ENCODE peak calls at places on chromosomes 12 and 14, in six cellular contexts. One of them, this sample, is unnamed.

GRCh38 chr12:118874698-118875548 is 106.4 kb upstream of the SRRM4 start:
- DNase-seq in activated CD4-positive, CD25-positive, alpha-beta regulatory T cell treated with anti-CD3 and anti-CD28 coated beads, Interleukin-2, amount 50 U/mL, for 72 hours: no peak
- DNase-seq in NCI-H146: peak; percentile 81
- DNase-seq in dermis microvascular lymphatic vessel endothelial cell: no peak
- DNase-seq in activated gamma-delta T cell treated with anti-CD3 and anti-CD28 coated beads, Interleukin-2, amount 50 U/mL, for 16 hours: no peak
- DNase-seq in foreskin fibroblast: no peak
- DNase-seq in this sample: no peak

GRCh38 chr14:32345311-32345771 is 16.2 kb downstream of the AKAP6 start:
- DNase-seq in activated CD4-positive, CD25-positive, alpha-beta regulatory T cell treated with anti-CD3 and anti-CD28 coated beads, Interleukin-2, amount 50 U/mL, for 72 hours: no peak
- DNase-seq in NCI-H146: no peak
- DNase-seq in dermis microvascular lymphatic vessel endothelial cell: peak; percentile 7
- DNase-seq in activated gamma-delta T cell treated with anti-CD3 and anti-CD28 coated beads, Interleukin-2, amount 50 U/mL, for 16 hours: no peak
- DNase-seq in foreskin fibroblast: peak; percentile 42
- DNase-seq in this sample: no peak

GRCh38 chr14:24310666-24311604 is at the start of gene LTB4R:
- DNase-seq in activated CD4-positive, CD25-positive, alpha-beta regulatory T cell treated with anti-CD3 and anti-CD28 coated beads, Interleukin-2, amount 50 U/mL, for 72 hours: peak; percentile 73
- DNase-seq in NCI-H146: peak; percentile 88
- DNase-seq in dermis microvascular lymphatic vessel endothelial cell: peak; percentile 89
- DNase-seq in activated gamma-delta T cell treated with anti-CD3 and anti-CD28 coated beads, Interleukin-2, amount 50 U/mL, for 16 hours: peak; percentile 28
- DNase-seq in foreskin fibroblast: peak; percentile 90
- DNase-seq in this sample: peak; percentile 65

GRCh38 chr14:67620217-67620789 is 583 bp downstream of the ARG2 start:
- DNase-seq in activated CD4-positive, CD25-positive, alpha-beta regulatory T cell treated with anti-CD3 and anti-CD28 coated beads, Interleukin-2, amount 50 U/mL, for 72 hours: no peak
- DNase-seq in NCI-H146: peak; percentile 38
- DNase-seq in dermis microvascular lymphatic vessel endothelial cell: peak; percentile 31
- DNase-seq in activated gamma-delta T cell treated with anti-CD3 and anti-CD28 coated beads, Interleukin-2, amount 50 U/mL, for 16 hours: no peak
- DNase-seq in foreskin fibroblast: peak; percentile 49
- DNase-seq in this sample: no peak

GRCh38 chr12:88419794-88420193 is 160.5 kb downstream of the KITLG start:
- DNase-seq in activated CD4-positive, CD25-positive, alpha-beta regulatory T cell treated with anti-CD3 and anti-CD28 coated beads, Interleukin-2, amount 50 U/mL, for 72 hours: no peak
- DNase-seq in NCI-H146: no peak
- DNase-seq in dermis microvascular lymphatic vessel endothelial cell: no peak
- DNase-seq in activated gamma-delta T cell treated with anti-CD3 and anti-CD28 coated beads, Interleukin-2, amount 50 U/mL, for 16 hours: no peak
- DNase-seq in foreskin fibroblast: peak; percentile 80
- DNase-seq in this sample: no peak

GRCh38 chr12:32305163-32305562 is 94.2 kb upstream of the FGD4 start:
- DNase-seq in activated CD4-positive, CD25-positive, alpha-beta regulatory T cell treated with anti-CD3 and anti-CD28 coated beads, Interleukin-2, amount 50 U/mL, for 72 hours: no peak
- DNase-seq in NCI-H146: no peak
- DNase-seq in dermis microvascular lymphatic vessel endothelial cell: no peak
- DNase-seq in activated gamma-delta T cell treated with anti-CD3 and anti-CD28 coated beads, Interleukin-2, amount 50 U/mL, for 16 hours: no peak
- DNase-seq in foreskin fibroblast: peak; percentile 64
- DNase-seq in this sample: no peak

GRCh38 chr14:103198429-103199140 is 75.3 kb downstream of the TNFAIP2 start:
- DNase-seq in activated CD4-positive, CD25-positive, alpha-beta regulatory T cell treated with anti-CD3 and anti-CD28 coated beads, Interleukin-2, amount 50 U/mL, for 72 hours: no peak
- DNase-seq in NCI-H146: no peak
- DNase-seq in dermis microvascular lymphatic vessel endothelial cell: no peak
- DNase-seq in activated gamma-delta T cell treated with anti-CD3 and anti-CD28 coated beads, Interleukin-2, amount 50 U/mL, for 16 hours: no peak
- DNase-seq in foreskin fibroblast: peak; percentile 74
- DNase-seq in this sample: no peak

GRCh38 chr14:59905193-59905592 is 14.8 kb upstream of the LRRC9 start:
- DNase-seq in activated CD4-positive, CD25-positive, alpha-beta regulatory T cell treated with anti-CD3 and anti-CD28 coated beads, Interleukin-2, amount 50 U/mL, for 72 hours: no peak
- DNase-seq in NCI-H146: no peak
- DNase-seq in dermis microvascular lymphatic vessel endothelial cell: no peak
- DNase-seq in activated gamma-delta T cell treated with anti-CD3 and anti-CD28 coated beads, Interleukin-2, amount 50 U/mL, for 16 hours: no peak
- DNase-seq in foreskin fibroblast: peak; percentile 21
- DNase-seq in this sample: no peak

GRCh38 chr12:59708059-59708458 is 112.2 kb downstream of the SLC16A7 start:
- DNase-seq in activated CD4-positive, CD25-positive, alpha-beta regulatory T cell treated with anti-CD3 and anti-CD28 coated beads, Interleukin-2, amount 50 U/mL, for 72 hours: no peak
- DNase-seq in NCI-H146: no peak
- DNase-seq in dermis microvascular lymphatic vessel endothelial cell: no peak
- DNase-seq in activated gamma-delta T cell treated with anti-CD3 and anti-CD28 coated beads, Interleukin-2, amount 50 U/mL, for 16 hours: no peak
- DNase-seq in foreskin fibroblast: peak; percentile 65
- DNase-seq in this sample: no peak

GRCh38 chr12:72453550-72453949 is 181.4 kb downstream of the TRHDE start:
- DNase-seq in activated CD4-positive, CD25-positive, alpha-beta regulatory T cell treated with anti-CD3 and anti-CD28 coated beads, Interleukin-2, amount 50 U/mL, for 72 hours: no peak
- DNase-seq in NCI-H146: no peak
- DNase-seq in dermis microvascular lymphatic vessel endothelial cell: no peak
- DNase-seq in activated gamma-delta T cell treated with anti-CD3 and anti-CD28 coated beads, Interleukin-2, amount 50 U/mL, for 16 hours: no peak
- DNase-seq in foreskin fibroblast: no peak
- DNase-seq in this sample: no peak

GRCh38 chr12:3145546-3146310 is 68.5 kb downstream of the TSPAN9 start:
- DNase-seq in activated CD4-positive, CD25-positive, alpha-beta regulatory T cell treated with anti-CD3 and anti-CD28 coated beads, Interleukin-2, amount 50 U/mL, for 72 hours: no peak
- DNase-seq in NCI-H146: no peak
- DNase-seq in dermis microvascular lymphatic vessel endothelial cell: no peak
- DNase-seq in activated gamma-delta T cell treated with anti-CD3 and anti-CD28 coated beads, Interleukin-2, amount 50 U/mL, for 16 hours: no peak
- DNase-seq in foreskin fibroblast: no peak
- DNase-seq in this sample: no peak

GRCh38 chr12:117047810-117048584 is 51.2 kb downstream of the TESC start:
- DNase-seq in activated CD4-positive, CD25-positive, alpha-beta regulatory T cell treated with anti-CD3 and anti-CD28 coated beads, Interleukin-2, amount 50 U/mL, for 72 hours: no peak
- DNase-seq in NCI-H146: no peak
- DNase-seq in dermis microvascular lymphatic vessel endothelial cell: peak; percentile 42
- DNase-seq in activated gamma-delta T cell treated with anti-CD3 and anti-CD28 coated beads, Interleukin-2, amount 50 U/mL, for 16 hours: no peak
- DNase-seq in foreskin fibroblast: peak; percentile 25
- DNase-seq in this sample: no peak

This sample was measured in GDM1.